ENCODE peak calls at places on chromosomes 12 and 14, in six cellular contexts. U is stomach, S is HepG2, C is HCT116, L is GM12878, I is transverse colon. M is an unnamed sample.

GRCh38 chr14:54676822-54677708 is 110.1 kb downstream of the SAMD4A start:
- DNase-seq in U (no peak), C (peak; percentile 75), S (no peak), I (no peak), L (no peak), M (no peak)

GRCh38 chr12:40099423-40099853 is 6.4 kb downstream of the SLC2A13 start:
- DNase-seq in S (peak; percentile 10), L (no peak), C (no peak), U (no peak), I (peak; percentile 46), M (no peak)

GRCh38 chr12:74537126-74537706 is 419 bp upstream of the ATXN7L3B start:
- DNase-seq in U (no peak), S (peak; percentile 56), L (peak; percentile 48), C (peak; percentile 50), I (no peak), M (no peak)

GRCh38 chr14:94376108-94376975 is 12.1 kb downstream of the SERPINA1 start:
- DNase-seq in U (no peak), C (no peak), L (no peak), I (no peak), S (no peak), M (no peak)

GRCh38 chr12:113347892-113348291 is 10.5 kb upstream of the PLBD2 start:
- DNase-seq in S (no peak), I (no peak), C (no peak), U (no peak), L (no peak), M (no peak)

GRCh38 chr12:62466018-62466595 is 519 bp upstream of the MON2 start:
- DNase-seq in U (peak; percentile 35), L (no peak), C (no peak), S (peak; percentile 6), I (peak; percentile 42), M (no peak)

GRCh38 chr14:103716091-103716801 is 636 bp downstream of the ZFYVE21 start:
- DNase-seq in I (peak; percentile 60), C (no peak), S (no peak), U (no peak), L (no peak), M (no peak)

GRCh38 chr12:69470189-69471094 is at the start of gene FRS2:
- DNase-seq in C (peak; percentile 72), S (peak; percentile 86), U (peak; percentile 92), I (peak; percentile 93), L (peak; percentile 19), M (peak; percentile 90)

GRCh38 chr12:71810905-71811304 is 28.7 kb upstream of the TBC1D15 start:
- DNase-seq in U (no peak), L (no peak), C (no peak), S (no peak), I (no peak), M (no peak)

GRCh38 chr12:68038650-68039049 is 49.4 kb downstream of the IFNG-AS1 start:
- DNase-seq in U (no peak), S (no peak), L (no peak), I (no peak), C (no peak), M (no peak)

GRCh38 chr12:42666671-42667243 is 77.2 kb upstream of the PRICKLE1 start:
- DNase-seq in U (peak; percentile 49), I (no peak), S (no peak), L (no peak), C (no peak), M (no peak)

GRCh38 chr12:40769846-40770245 is 77.6 kb downstream of the CNTN1 start:
- DNase-seq in C (no peak), U (no peak), S (no peak), L (no peak), I (no peak), M (no peak)

GRCh38 chr12:91129662-91130362 is 18.5 kb upstream of the LUM start:
- DNase-seq in L (no peak), C (no peak), I (no peak), S (no peak), U (no peak), M (no peak)

GRCh38 chr12:95083938-95084337 is 10.5 kb upstream of the NR2C1 start:
- DNase-seq in I (no peak), L (no peak), C (no peak), S (no peak), U (no peak), M (no peak)

GRCh38 chr14:64324461-64325255 is 30.5 kb upstream of the ESR2 start:
- DNase-seq in I (no peak), L (no peak), U (no peak), S (no peak), C (no peak), M (no peak)

GRCh38 chr14:72714094-72714493 is 179.8 kb downstream of the DPF3 start:
- DNase-seq in L (peak; percentile 31), C (no peak), U (no peak), I (peak; percentile 24), S (no peak), M (no peak)

GRCh38 chr14:100692859-100693558 is 33.7 kb upstream of the DLK1 start:
- DNase-seq in I (no peak), S (peak; percentile 65), U (no peak), L (no peak), C (peak; percentile 91), M (no peak)

GRCh38 chr12:123243851-123244250 is 10.6 kb downstream of the MTRFR start:
- DNase-seq in C (no peak), I (no peak), S (no peak), U (no peak), L (no peak), M (no peak)

GRCh38 chr14:81453166-81453766 is 53.1 kb upstream of the STON2 start:
- DNase-seq in S (peak; percentile 47), I (peak; percentile 62), L (no peak), U (peak; percentile 63), C (peak; percentile 48), M (no peak)

GRCh38 chr14:99807413-99808132 is 14.4 kb downstream of the EML1 start:
- DNase-seq in U (no peak), S (no peak), I (no peak), L (no peak), C (no peak), M (no peak)

GRCh38 chr14:73878436-73878835 is 8.2 kb upstream of the ZNF410 start:
- DNase-seq in U (no peak), S (no peak), C (no peak), L (no peak), I (no peak), M (no peak)

GRCh38 chr12:130747867-130748740 is 32.0 kb upstream of the RIMBP2 start:
- DNase-seq in U (peak; percentile 76), I (peak; percentile 79), S (peak; percentile 40), L (no peak), C (peak; percentile 40), M (no peak)

GRCh38 chr14:57526942-57527341 is 33.3 kb upstream of the CCDC198 start:
- DNase-seq in L (no peak), U (no peak), C (no peak), S (peak; percentile 12), I (no peak), M (no peak)

GRCh38 chr12:50612882-50613281 is 108.1 kb downstream of the DIP2B start:
- DNase-seq in I (no peak), U (no peak), C (no peak), L (no peak), S (no peak), M (no peak)

GRCh38 chr12:53219116-53219955 is 12.3 kb upstream of the ITGB7 start:
- DNase-seq in I (no peak), L (no peak), C (no peak), S (no peak), U (no peak), M (no peak)

GRCh38 chr12:22228022-22228875 is 106.3 kb downstream of the ST8SIA1 start:
- DNase-seq in I (no peak), L (no peak), U (no peak), S (no peak), C (no peak), M (no peak)

GRCh38 chr14:93970967-93971634 is 5.3 kb downstream of the ASB2 start:
- DNase-seq in C (no peak), S (no peak), L (no peak), I (peak; percentile 61), U (peak; percentile 50), M (no peak)

GRCh38 chr12:119319638-119320037 is 14.9 kb upstream of the CCDC60 start:
- DNase-seq in L (no peak), S (no peak), I (peak; percentile 9), C (no peak), U (no peak), M (no peak)

GRCh38 chr12:54418441-54419087 is 502 bp downstream of the ITGA5 start:
- DNase-seq in C (no peak), S (no peak), L (no peak), I (no peak), U (no peak), M (no peak)

GRCh38 chr12:96425321-96425720 is 25.1 kb upstream of the CDK17 start:
- DNase-seq in S (no peak), U (no peak), C (no peak), L (no peak), I (no peak), M (no peak)

GRCh38 chr12:47905313-47905730 is 528 bp upstream of the VDR start:
- DNase-seq in U (peak; percentile 69), S (no peak), I (peak; percentile 84), C (no peak), L (no peak), M (no peak)
- TF ChIP-seq CTCF in U (peak; percentile 18), S (peak; percentile 76), I (peak; percentile 38), C (peak; percentile 59), L (peak; percentile 50), M (no peak)

GRCh38 chr12:75977952-75978671 is 53.5 kb downstream of the PHLDA1 start:
- DNase-seq in I (peak; percentile 75), C (peak; percentile 94), U (peak; percentile 56), S (peak; percentile 100), L (peak; percentile 94), M (peak; percentile 95)
- TF ChIP-seq POLR2AphosphoS5 in I (peak; percentile 64), C (peak; percentile 59), U (peak; percentile 96), S (peak; percentile 33), L (no peak), M (no peak)

GRCh38 chr12:106310687-106311086 is 8.2 kb downstream of the TCP11L2 start:
- DNase-seq in U (no peak), S (no peak), I (no peak), C (no peak), L (no peak), M (no peak)
- H3K4me1 ChIP-seq in U (peaks cover 59% of the 10 kb centered on the region), S (peaks cover 43% of the 10 kb centered on the region), I (peaks cover 26% of the 10 kb centered on the region), C (peaks cover 3% of the 10 kb centered on the region), L (peaks cover 3% of the 10 kb centered on the region), M (peaks cover 58% of the 10 kb centered on the region)

GRCh38 chr14:86055512-86055911 is 525.6 kb downstream of the FLRT2 start:
- DNase-seq in L (no peak), U (no peak), I (no peak), S (no peak), C (no peak), M (no peak)

GRCh38 chr14:86052868-86053267 is 522.9 kb downstream of the FLRT2 start:
- DNase-seq in U (no peak), L (no peak), S (no peak), C (no peak), I (no peak), M (no peak)

DNA sequence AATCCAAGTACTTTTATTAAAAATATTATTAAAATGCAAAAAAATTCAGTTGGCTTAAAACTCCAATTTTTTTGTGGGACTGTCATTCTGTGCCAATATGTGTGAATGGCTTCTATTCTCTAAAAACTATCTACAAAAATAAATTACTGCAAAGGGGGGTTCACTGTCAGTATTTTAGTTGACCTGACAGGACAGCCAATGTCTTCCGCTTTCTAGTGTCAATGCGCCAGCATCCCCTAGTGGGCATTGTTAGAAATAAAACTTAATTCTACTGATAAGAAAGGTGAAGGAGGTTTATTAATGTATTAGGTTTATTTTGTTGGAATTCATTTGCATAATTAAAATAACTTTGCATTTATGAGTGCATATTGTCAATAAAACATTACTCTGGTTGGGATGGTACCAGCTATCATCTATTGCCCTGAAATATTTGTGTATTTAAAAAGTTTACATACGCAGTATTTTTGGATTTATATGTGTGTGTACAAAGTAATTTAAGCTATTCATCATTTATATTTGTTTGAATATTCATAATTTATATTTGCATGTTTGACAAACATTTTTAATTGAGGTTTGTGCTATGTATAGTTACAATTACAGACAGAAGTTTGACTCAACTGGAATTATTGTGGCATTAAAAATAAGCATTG is 527.2 kb downstream of the FLRT2 start:
- DNase-seq in C (no peak), L (no peak), I (no peak), S (peak; percentile 6), U (no peak), M (no peak)
- TF ChIP-seq CTCF in C (peak; percentile 49), L (peak; percentile 68), I (peak; percentile 55), S (peak; percentile 58), U (peak; percentile 47), M (peak; percentile 53)